ENCODE peak calls at places on chromosomes 7 and 10, in seven cellular contexts. One of them, this sample, is unnamed.

GRCh38 chr10:100167521-100168312 is 18.1 kb downstream of the ERLIN1 start:
- DNase-seq in activated T-helper 9 cell treated with anti-CD3 and anti-CD28 coated beads, Interleukin-2, amount 50 U/mL, for 16 hours: no peak
- DNase-seq in upper lobe of right lung: no peak
- DNase-seq in T-helper 2 cell: peak; percentile 34
- DNase-seq in ureter: no peak
- DNase-seq in heart left ventricle: no peak
- DNase-seq in NCI-H1105: no peak
- DNase-seq in this sample: no peak

GRCh38 chr7:137877301-137877700 is 30.5 kb upstream of the DGKI start:
- DNase-seq in NCI-H1105: no peak
- DNase-seq in T-helper 2 cell: no peak
- DNase-seq in upper lobe of right lung: no peak
- DNase-seq in activated T-helper 9 cell treated with anti-CD3 and anti-CD28 coated beads, Interleukin-2, amount 50 U/mL, for 16 hours: no peak
- DNase-seq in heart left ventricle: no peak
- DNase-seq in ureter: no peak
- DNase-seq in this sample: no peak

GRCh38 chr7:66181329-66181728 is 23.8 kb upstream of the TPST1 start:
- DNase-seq in activated T-helper 9 cell treated with anti-CD3 and anti-CD28 coated beads, Interleukin-2, amount 50 U/mL, for 16 hours: no peak
- DNase-seq in heart left ventricle: no peak
- DNase-seq in upper lobe of right lung: no peak
- DNase-seq in NCI-H1105: no peak
- DNase-seq in T-helper 2 cell: no peak
- DNase-seq in ureter: no peak
- DNase-seq in this sample: no peak

GRCh38 chr7:37491919-37492694 is 43.4 kb upstream of the ELMO1 start:
- DNase-seq in upper lobe of right lung: no peak
- DNase-seq in activated T-helper 9 cell treated with anti-CD3 and anti-CD28 coated beads, Interleukin-2, amount 50 U/mL, for 16 hours: no peak
- DNase-seq in heart left ventricle: no peak
- DNase-seq in ureter: no peak
- DNase-seq in NCI-H1105: no peak
- DNase-seq in T-helper 2 cell: no peak
- DNase-seq in this sample: no peak

GRCh38 chr10:384538-385305 is 249.5 kb downstream of the ZMYND11 start:
- DNase-seq in activated T-helper 9 cell treated with anti-CD3 and anti-CD28 coated beads, Interleukin-2, amount 50 U/mL, for 16 hours: no peak
- DNase-seq in T-helper 2 cell: no peak
- DNase-seq in heart left ventricle: no peak
- DNase-seq in NCI-H1105: no peak
- DNase-seq in upper lobe of right lung: no peak
- DNase-seq in ureter: no peak
- DNase-seq in this sample: no peak

GRCh38 chr7:135247746-135248471 is 14.3 kb downstream of the STRA8 start:
- DNase-seq in ureter: peak; percentile 10
- DNase-seq in NCI-H1105: no peak
- DNase-seq in T-helper 2 cell: no peak
- DNase-seq in upper lobe of right lung: peak; percentile 48
- DNase-seq in activated T-helper 9 cell treated with anti-CD3 and anti-CD28 coated beads, Interleukin-2, amount 50 U/mL, for 16 hours: no peak
- DNase-seq in heart left ventricle: no peak
- DNase-seq in this sample: no peak

GRCh38 chr7:8057566-8057965 is 89.0 kb downstream of the GLCCI1 start:
- DNase-seq in ureter: no peak
- DNase-seq in NCI-H1105: no peak
- DNase-seq in activated T-helper 9 cell treated with anti-CD3 and anti-CD28 coated beads, Interleukin-2, amount 50 U/mL, for 16 hours: no peak
- DNase-seq in upper lobe of right lung: no peak
- DNase-seq in heart left ventricle: no peak
- DNase-seq in T-helper 2 cell: no peak
- DNase-seq in this sample: no peak

GRCh38 chr7:24498439-24498838 is 74.8 kb upstream of the PALS2 start:
- DNase-seq in upper lobe of right lung: no peak
- DNase-seq in NCI-H1105: no peak
- DNase-seq in activated T-helper 9 cell treated with anti-CD3 and anti-CD28 coated beads, Interleukin-2, amount 50 U/mL, for 16 hours: no peak
- DNase-seq in T-helper 2 cell: no peak
- DNase-seq in ureter: no peak
- DNase-seq in heart left ventricle: no peak
- DNase-seq in this sample: no peak

GRCh38 chr10:102407641-102407943 is 11.0 kb downstream of the PSD start:
- DNase-seq in NCI-H1105: no peak
- DNase-seq in heart left ventricle: no peak
- DNase-seq in ureter: no peak
- DNase-seq in upper lobe of right lung: no peak
- DNase-seq in T-helper 2 cell: no peak
- DNase-seq in activated T-helper 9 cell treated with anti-CD3 and anti-CD28 coated beads, Interleukin-2, amount 50 U/mL, for 16 hours: no peak
- DNase-seq in this sample: no peak